ENCODE peak calls at places on chromosomes 4 and X, in seven cellular contexts. One of them, this sample, is unnamed.

GRCh38 chr4:185134176-185134869 is 8.7 kb upstream of the SLC25A4 start:
- DNase-seq in GM12878: no peak
- DNase-seq in HCT116: peak; percentile 59
- DNase-seq in H1: no peak
- DNase-seq in HepG2: peak; percentile 42
- DNase-seq in K562: peak; percentile 49
- DNase-seq in SK-N-SH: peak; percentile 68
- DNase-seq in this sample: peak; percentile 57

GRCh38 chr4:168716411-168717129 is 219.7 kb downstream of the PALLD start:
- DNase-seq in GM12878: no peak
- DNase-seq in K562: no peak
- DNase-seq in HepG2: no peak
- DNase-seq in HCT116: no peak
- DNase-seq in SK-N-SH: no peak
- DNase-seq in H1: no peak
- DNase-seq in this sample: no peak

GRCh38 chr4:32847466-32847865 is 2127.3 kb downstream of the PCDH7 start:
- DNase-seq in H1: no peak
- DNase-seq in SK-N-SH: no peak
- DNase-seq in GM12878: no peak
- DNase-seq in K562: no peak
- DNase-seq in HepG2: no peak
- DNase-seq in HCT116: no peak
- DNase-seq in this sample: no peak

GRCh38 chr4:7993671-7994070 is 54.0 kb upstream of the AFAP1 start:
- DNase-seq in GM12878: no peak
- DNase-seq in H1: no peak
- DNase-seq in HepG2: no peak
- DNase-seq in SK-N-SH: no peak
- DNase-seq in HCT116: no peak
- DNase-seq in K562: no peak
- DNase-seq in this sample: no peak

GRCh38 chr4:74777531-74777930 is 16.8 kb downstream of the BTC start:
- DNase-seq in HepG2: no peak
- DNase-seq in K562: no peak
- DNase-seq in SK-N-SH: no peak
- DNase-seq in HCT116: no peak
- DNase-seq in H1: no peak
- DNase-seq in GM12878: no peak
- DNase-seq in this sample: no peak

GRCh38 chrX:19204623-19205022 is 82.4 kb upstream of the ADGRG2 start:
- DNase-seq in GM12878: no peak
- DNase-seq in HepG2: no peak
- DNase-seq in HCT116: no peak
- DNase-seq in H1: no peak
- DNase-seq in SK-N-SH: no peak
- DNase-seq in K562: no peak
- DNase-seq in this sample: no peak

GRCh38 chr4:5916229-5916628 is 23.3 kb upstream of the CRMP1 start:
- DNase-seq in HCT116: no peak
- DNase-seq in H1: no peak
- DNase-seq in HepG2: no peak
- DNase-seq in GM12878: no peak
- DNase-seq in K562: no peak
- DNase-seq in SK-N-SH: no peak
- DNase-seq in this sample: no peak

GRCh38 chr4:173929921-173930320 is 353.5 kb downstream of the FBXO8 start:
- DNase-seq in SK-N-SH: no peak
- DNase-seq in H1: no peak
- DNase-seq in HCT116: no peak
- DNase-seq in HepG2: no peak
- DNase-seq in K562: no peak
- DNase-seq in GM12878: no peak
- DNase-seq in this sample: no peak

GRCh38 chr4:174611792-174612191 is 89.5 kb upstream of the HPGD start:
- DNase-seq in H1: no peak
- DNase-seq in HepG2: no peak
- DNase-seq in HCT116: no peak
- DNase-seq in SK-N-SH: no peak
- DNase-seq in K562: no peak
- DNase-seq in GM12878: no peak
- DNase-seq in this sample: no peak

GRCh38 chr4:28362169-28362568 is 1501.5 kb downstream of the STIM2 start:
- DNase-seq in H1: no peak
- DNase-seq in GM12878: no peak
- DNase-seq in SK-N-SH: no peak
- DNase-seq in K562: no peak
- DNase-seq in HepG2: no peak
- DNase-seq in HCT116: no peak
- DNase-seq in this sample: no peak

GRCh38 chr4:28354874-28355273 is 1494.2 kb downstream of the STIM2 start:
- DNase-seq in HepG2: no peak
- DNase-seq in K562: no peak
- DNase-seq in GM12878: no peak
- DNase-seq in HCT116: no peak
- DNase-seq in SK-N-SH: no peak
- DNase-seq in H1: no peak
- DNase-seq in this sample: no peak

GRCh38 chr4:28360681-28361080 is 1500.0 kb downstream of the STIM2 start:
- DNase-seq in HCT116: no peak
- DNase-seq in K562: no peak
- DNase-seq in SK-N-SH: no peak
- DNase-seq in H1: no peak
- DNase-seq in GM12878: no peak
- DNase-seq in HepG2: no peak
- DNase-seq in this sample: no peak

GRCh38 chr4:28357985-28358384 is 1497.3 kb downstream of the STIM2 start:
- DNase-seq in SK-N-SH: no peak
- DNase-seq in K562: no peak
- DNase-seq in GM12878: no peak
- DNase-seq in HCT116: peak; percentile 7
- DNase-seq in H1: no peak
- DNase-seq in HepG2: no peak
- DNase-seq in this sample: no peak
- TF ChIP-seq JUND in SK-N-SH: no peak
- TF ChIP-seq JUND in K562: no peak
- TF ChIP-seq JUND in GM12878: no peak
- TF ChIP-seq JUND in HCT116: no peak
- TF ChIP-seq JUND in H1: no peak
- TF ChIP-seq JUND in HepG2: no peak
- TF ChIP-seq JUND in this sample: no peak

GRCh38 chrX:9856596-9856995 is 70.4 kb downstream of the SHROOM2 start:
- DNase-seq in HCT116: no peak
- DNase-seq in HepG2: no peak
- DNase-seq in H1: no peak
- DNase-seq in GM12878: no peak
- DNase-seq in SK-N-SH: no peak
- DNase-seq in K562: no peak
- DNase-seq in this sample: no peak
- TF ChIP-seq JUND in HCT116: no peak
- TF ChIP-seq JUND in HepG2: no peak
- TF ChIP-seq JUND in H1: no peak
- TF ChIP-seq JUND in GM12878: no peak
- TF ChIP-seq JUND in SK-N-SH: no peak
- TF ChIP-seq JUND in K562: no peak
- TF ChIP-seq JUND in this sample: no peak

GRCh38 chrX:153510383-153510782 is 7.1 kb upstream of the ATP2B3 start:
- DNase-seq in GM12878: no peak
- DNase-seq in K562: no peak
- DNase-seq in SK-N-SH: no peak
- DNase-seq in HepG2: no peak
- DNase-seq in H1: no peak
- DNase-seq in HCT116: no peak
- DNase-seq in this sample: no peak

GRCh38 chrX:153509592-153509991 is 7.8 kb upstream of the ATP2B3 start:
- DNase-seq in GM12878: no peak
- DNase-seq in HCT116: no peak
- DNase-seq in H1: no peak
- DNase-seq in SK-N-SH: no peak
- DNase-seq in K562: no peak
- DNase-seq in HepG2: no peak
- DNase-seq in this sample: no peak

GRCh38 chrX:153504445-153505016 is 9.8 kb downstream of the BGN start:
- DNase-seq in GM12878: no peak
- DNase-seq in HepG2: no peak
- DNase-seq in H1: no peak
- DNase-seq in SK-N-SH: no peak
- DNase-seq in K562: no peak
- DNase-seq in HCT116: no peak
- DNase-seq in this sample: no peak

GRCh38 chrX:153505361-153505760 is 10.6 kb downstream of the BGN start:
- DNase-seq in H1: no peak
- DNase-seq in SK-N-SH: no peak
- DNase-seq in K562: no peak
- DNase-seq in GM12878: no peak
- DNase-seq in HCT116: no peak
- DNase-seq in HepG2: no peak
- DNase-seq in this sample: no peak

DNA sequence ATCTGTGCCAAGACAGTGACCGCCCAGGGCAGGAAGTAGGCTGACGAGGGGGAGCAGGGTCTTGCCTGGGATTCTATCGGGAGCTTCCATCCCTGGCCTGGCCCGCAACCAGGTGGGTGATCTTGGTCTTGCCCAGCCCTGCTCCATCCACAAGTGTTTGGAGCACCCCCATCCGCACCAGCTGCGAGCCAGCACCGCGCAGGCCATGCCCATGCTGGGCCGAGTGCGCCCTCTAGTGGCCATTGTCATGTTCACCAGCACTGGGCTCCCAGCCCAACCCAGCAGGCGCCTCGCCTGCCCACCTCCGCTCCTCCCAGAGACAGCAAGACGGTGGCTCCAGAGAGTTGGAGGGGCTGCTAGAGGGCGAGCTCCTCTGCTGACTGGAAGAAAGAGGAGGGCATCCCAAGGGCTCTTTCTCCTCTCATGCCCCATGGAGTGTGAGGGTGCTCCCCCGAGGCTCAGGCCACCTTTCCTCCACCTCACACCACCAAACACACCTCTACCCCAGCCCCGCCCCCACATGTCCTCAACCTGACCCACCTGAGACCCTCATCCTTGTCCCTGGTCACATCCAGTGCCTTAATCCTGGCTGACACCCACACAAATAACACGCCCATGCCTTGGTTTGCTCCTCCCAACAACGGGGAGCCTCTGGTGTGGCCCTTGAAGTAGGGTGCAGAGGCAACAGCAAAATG is 9.8 kb upstream of the ATP2B3 start:
- DNase-seq in SK-N-SH: peak; percentile 94
- DNase-seq in K562: peak; percentile 87
- DNase-seq in GM12878: no peak
- DNase-seq in HepG2: peak; percentile 27
- DNase-seq in HCT116: peak; percentile 26
- DNase-seq in H1: peak; percentile 91
- DNase-seq in this sample: peak; percentile 61
- TF ChIP-seq JUND in SK-N-SH: no peak
- TF ChIP-seq JUND in K562: no peak
- TF ChIP-seq JUND in GM12878: no peak
- TF ChIP-seq JUND in HepG2: no peak
- TF ChIP-seq JUND in HCT116: no peak
- TF ChIP-seq JUND in H1: no peak
- TF ChIP-seq JUND in this sample: no peak

GRCh38 chr4:159503243-159503642 is 400.4 kb downstream of the RAPGEF2 start:
- DNase-seq in HepG2: no peak
- DNase-seq in HCT116: no peak
- DNase-seq in H1: no peak
- DNase-seq in SK-N-SH: no peak
- DNase-seq in K562: no peak
- DNase-seq in GM12878: no peak
- DNase-seq in this sample: peak; percentile 53

GRCh38 chr4:159504634-159505033 is 401.8 kb downstream of the RAPGEF2 start:
- DNase-seq in K562: no peak
- DNase-seq in H1: no peak
- DNase-seq in HCT116: no peak
- DNase-seq in SK-N-SH: no peak
- DNase-seq in HepG2: no peak
- DNase-seq in GM12878: no peak
- DNase-seq in this sample: no peak

GRCh38 chr4:159506801-159507517 is 404.1 kb downstream of the RAPGEF2 start:
- DNase-seq in GM12878: no peak
- DNase-seq in SK-N-SH: no peak
- DNase-seq in H1: no peak
- DNase-seq in HCT116: no peak
- DNase-seq in HepG2: no peak
- DNase-seq in K562: no peak
- DNase-seq in this sample: no peak

GRCh38 chr4:159505275-159505975 is 402.5 kb downstream of the RAPGEF2 start:
- DNase-seq in HCT116: no peak
- DNase-seq in HepG2: no peak
- DNase-seq in H1: no peak
- DNase-seq in GM12878: no peak
- DNase-seq in SK-N-SH: no peak
- DNase-seq in K562: no peak
- DNase-seq in this sample: no peak

DNA sequence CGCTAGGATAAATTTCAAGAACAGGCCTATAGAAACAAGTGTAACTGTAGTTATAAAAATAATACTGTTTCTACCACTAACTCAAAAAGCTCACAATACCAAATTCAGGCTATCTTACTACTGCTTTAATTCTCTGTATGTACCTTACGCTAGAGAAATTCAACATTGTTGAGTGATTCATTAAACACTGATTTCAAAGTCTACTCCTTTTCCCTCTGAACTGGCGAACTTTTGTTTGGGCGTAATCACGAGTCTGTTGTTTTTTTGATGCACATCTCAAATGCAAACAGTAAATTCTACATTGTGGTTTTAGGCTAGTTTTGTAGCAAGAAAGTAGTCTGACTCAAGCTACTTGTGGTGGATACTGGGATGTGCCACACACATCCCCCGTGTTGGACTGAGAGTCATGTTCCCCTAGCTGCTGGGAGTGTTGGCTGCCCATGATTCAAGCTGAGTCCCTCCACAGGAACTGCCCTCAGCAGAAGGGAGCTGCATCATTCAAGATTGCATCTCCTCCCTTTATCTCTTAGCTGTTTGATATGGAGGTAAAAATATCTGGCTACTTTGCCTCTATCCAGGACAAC is 406.1 kb downstream of the RAPGEF2 start:
- DNase-seq in GM12878: no peak
- DNase-seq in SK-N-SH: no peak
- DNase-seq in HCT116: no peak
- DNase-seq in HepG2: no peak
- DNase-seq in H1: no peak
- DNase-seq in K562: no peak
- DNase-seq in this sample: no peak
- TF ChIP-seq JUND in GM12878: no peak
- TF ChIP-seq JUND in SK-N-SH: no peak
- TF ChIP-seq JUND in HCT116: no peak
- TF ChIP-seq JUND in HepG2: no peak
- TF ChIP-seq JUND in H1: no peak
- TF ChIP-seq JUND in K562: no peak
- TF ChIP-seq JUND in this sample: no peak

GRCh38 chrX:134732676-134733075 is 74.4 kb upstream of the PLAC1 start:
- DNase-seq in H1: no peak
- DNase-seq in K562: no peak
- DNase-seq in HCT116: no peak
- DNase-seq in SK-N-SH: no peak
- DNase-seq in GM12878: no peak
- DNase-seq in HepG2: no peak
- DNase-seq in this sample: no peak
- TF ChIP-seq JUND in H1: no peak
- TF ChIP-seq JUND in K562: no peak
- TF ChIP-seq JUND in HCT116: no peak
- TF ChIP-seq JUND in SK-N-SH: no peak
- TF ChIP-seq JUND in GM12878: no peak
- TF ChIP-seq JUND in HepG2: no peak
- TF ChIP-seq JUND in this sample: no peak

GRCh38 chr4:54542119-54542438 is 115.7 kb upstream of the KIT start:
- DNase-seq in HCT116: no peak
- DNase-seq in GM12878: no peak
- DNase-seq in H1: no peak
- DNase-seq in K562: no peak
- DNase-seq in HepG2: no peak
- DNase-seq in SK-N-SH: no peak
- DNase-seq in this sample: no peak
- TF ChIP-seq JUND in HCT116: no peak
- TF ChIP-seq JUND in GM12878: no peak
- TF ChIP-seq JUND in H1: no peak
- TF ChIP-seq JUND in K562: no peak
- TF ChIP-seq JUND in HepG2: no peak
- TF ChIP-seq JUND in SK-N-SH: peak; percentile 36
- TF ChIP-seq JUND in this sample: no peak

This sample was measured in T47D.